ENCODE peak calls at places on chromosome 22, in four cellular contexts. One of them, this sample, is unnamed.

GRCh38 chr22:20430641-20431519 is 6.7 kb downstream of the SCARF2 start:
- DNase-seq in AG10803: peak
- DNase-seq in adrenal gland: no peak
- DNase-seq in heart left ventricle: no peak
- DNase-seq in this sample: peak

GRCh38 chr22:44279059-44279340 is 33.8 kb downstream of the SHISAL1 start:
- DNase-seq in heart left ventricle: no peak
- DNase-seq in adrenal gland: no peak
- DNase-seq in AG10803: no peak
- DNase-seq in this sample: no peak

GRCh38 chr22:32685527-32685926 is 116.0 kb upstream of the TIMP3 start:
- DNase-seq in heart left ventricle: no peak
- DNase-seq in AG10803: no peak
- DNase-seq in adrenal gland: no peak
- DNase-seq in this sample: no peak

GRCh38 chr22:47626428-47627390 is 864.3 kb downstream of the TBC1D22A start:
- DNase-seq in adrenal gland: peak
- DNase-seq in AG10803: no peak
- DNase-seq in heart left ventricle: no peak
- DNase-seq in this sample: no peak

GRCh38 chr22:29520851-29521250 is 32.7 kb downstream of the THOC5 start:
- DNase-seq in adrenal gland: peak
- DNase-seq in AG10803: peak
- DNase-seq in heart left ventricle: no peak
- DNase-seq in this sample: no peak

GRCh38 chr22:37316875-37317371 is 34.6 kb downstream of the CYTH4 start:
- DNase-seq in adrenal gland: peak
- DNase-seq in heart left ventricle: peak
- DNase-seq in AG10803: peak
- DNase-seq in this sample: peak

GRCh38 chr22:20616451-20617043 is 109.1 kb downstream of the MED15 start:
- DNase-seq in heart left ventricle: no peak
- DNase-seq in AG10803: no peak
- DNase-seq in adrenal gland: no peak
- DNase-seq in this sample: no peak

GRCh38 chr22:20291604-20292063 is 23.5 kb upstream of the RTN4R start:
- DNase-seq in heart left ventricle: no peak
- DNase-seq in AG10803: no peak
- DNase-seq in adrenal gland: no peak
- DNase-seq in this sample: no peak

GRCh38 chr22:17562906-17563870 is at the start of gene SLC25A18:
- DNase-seq in heart left ventricle: peak
- DNase-seq in AG10803: peak
- DNase-seq in adrenal gland: peak
- DNase-seq in this sample: no peak

GRCh38 chr22:32422062-32422461 is 10.0 kb upstream of the RTCB start:
- DNase-seq in heart left ventricle: no peak
- DNase-seq in AG10803: no peak
- DNase-seq in adrenal gland: no peak
- DNase-seq in this sample: no peak

GRCh38 chr22:44329179-44329796 is 16.5 kb upstream of the SHISAL1 start:
- DNase-seq in adrenal gland: no peak
- DNase-seq in AG10803: no peak
- DNase-seq in heart left ventricle: no peak
- DNase-seq in this sample: no peak

GRCh38 chr22:44963055-44963454 is 46.8 kb downstream of the PHF21B start:
- DNase-seq in adrenal gland: no peak
- DNase-seq in heart left ventricle: no peak
- DNase-seq in AG10803: no peak
- DNase-seq in this sample: no peak

GRCh38 chr22:32317524-32317923 is 40.1 kb upstream of the RFPL3 start:
- DNase-seq in heart left ventricle: no peak
- DNase-seq in AG10803: no peak
- DNase-seq in adrenal gland: no peak
- DNase-seq in this sample: no peak

GRCh38 chr22:18133452-18133851 is 16.5 kb upstream of the USP18 start:
- DNase-seq in heart left ventricle: no peak
- DNase-seq in AG10803: peak
- DNase-seq in adrenal gland: peak
- DNase-seq in this sample: no peak

GRCh38 chr22:32653823-32654222 is 147.7 kb upstream of the TIMP3 start:
- DNase-seq in AG10803: no peak
- DNase-seq in heart left ventricle: no peak
- DNase-seq in adrenal gland: no peak
- DNase-seq in this sample: no peak

GRCh38 chr22:49585695-49586243 is 241.9 kb downstream of the BRD1 start:
- DNase-seq in heart left ventricle: no peak
- DNase-seq in adrenal gland: no peak
- DNase-seq in AG10803: no peak
- DNase-seq in this sample: no peak

GRCh38 chr22:29071261-29072045 is 1.4 kb upstream of the KREMEN1 start:
- DNase-seq in AG10803: no peak
- DNase-seq in adrenal gland: no peak
- DNase-seq in heart left ventricle: peak
- DNase-seq in this sample: peak

GRCh38 chr22:43996170-43996980 is 27.7 kb upstream of the PARVB start:
- DNase-seq in adrenal gland: peak
- DNase-seq in heart left ventricle: peak
- DNase-seq in AG10803: no peak
- DNase-seq in this sample: peak

GRCh38 chr22:48490513-48491411 is 1336.9 kb downstream of the BRD1 start:
- DNase-seq in AG10803: no peak
- DNase-seq in heart left ventricle: no peak
- DNase-seq in adrenal gland: no peak
- DNase-seq in this sample: no peak

GRCh38 chr22:38732251-38732815 is 23.5 kb downstream of the SUN2 start:
- DNase-seq in AG10803: no peak
- DNase-seq in heart left ventricle: no peak
- DNase-seq in adrenal gland: no peak
- DNase-seq in this sample: no peak

GRCh38 chr22:20272174-20272573 is 4.1 kb upstream of the RTN4R start:
- DNase-seq in heart left ventricle: no peak
- DNase-seq in AG10803: no peak
- DNase-seq in adrenal gland: no peak
- DNase-seq in this sample: no peak

GRCh38 chr22:44024288-44024908 is at the start of gene PARVB:
- DNase-seq in heart left ventricle: peak
- DNase-seq in AG10803: peak
- DNase-seq in adrenal gland: no peak
- DNase-seq in this sample: peak

GRCh38 chr22:49518436-49518970 is 309.2 kb downstream of the BRD1 start:
- DNase-seq in adrenal gland: no peak
- DNase-seq in heart left ventricle: no peak
- DNase-seq in AG10803: no peak
- DNase-seq in this sample: no peak

GRCh38 chr22:38921126-38921525 is 36.3 kb upstream of the APOBEC3A start:
- DNase-seq in adrenal gland: no peak
- DNase-seq in AG10803: no peak
- DNase-seq in heart left ventricle: no peak
- DNase-seq in this sample: peak

GRCh38 chr22:22403771-22404170 is 104.8 kb downstream of the ZNF280B start:
- DNase-seq in heart left ventricle: no peak
- DNase-seq in AG10803: no peak
- DNase-seq in adrenal gland: no peak
- DNase-seq in this sample: no peak

GRCh38 chr22:31048570-31048969 is 32.5 kb upstream of the SMTN start:
- DNase-seq in heart left ventricle: no peak
- DNase-seq in AG10803: no peak
- DNase-seq in adrenal gland: no peak
- DNase-seq in this sample: no peak

GRCh38 chr22:31040542-31041398 is 40.3 kb upstream of the SMTN start:
- DNase-seq in AG10803: no peak
- DNase-seq in adrenal gland: no peak
- DNase-seq in heart left ventricle: no peak
- DNase-seq in this sample: no peak

GRCh38 chr22:31045900-31046587 is 35.1 kb upstream of the SMTN start:
- DNase-seq in heart left ventricle: no peak
- DNase-seq in adrenal gland: no peak
- DNase-seq in AG10803: no peak
- DNase-seq in this sample: no peak

GRCh38 chr22:31046591-31047226 is 34.4 kb upstream of the SMTN start:
- DNase-seq in heart left ventricle: peak
- DNase-seq in adrenal gland: peak
- DNase-seq in AG10803: no peak
- DNase-seq in this sample: peak

GRCh38 chr22:31044262-31044861 is 36.8 kb upstream of the SMTN start:
- DNase-seq in AG10803: peak
- DNase-seq in heart left ventricle: peak
- DNase-seq in adrenal gland: peak
- DNase-seq in this sample: peak
- H3K4me3 ChIP-seq in AG10803: no peak
- H3K4me3 ChIP-seq in heart left ventricle: no peak
- H3K4me3 ChIP-seq in adrenal gland: no peak
- H3K4me3 ChIP-seq in this sample: no peak

GRCh38 chr22:41300661-41301060 is 664 bp upstream of the ZC3H7B start:
- DNase-seq in heart left ventricle: no peak
- DNase-seq in AG10803: no peak
- DNase-seq in adrenal gland: no peak
- DNase-seq in this sample: no peak
- H3K4me3 ChIP-seq in heart left ventricle: peak
- H3K4me3 ChIP-seq in AG10803: peak
- H3K4me3 ChIP-seq in adrenal gland: peak
- H3K4me3 ChIP-seq in this sample: no peak

GRCh38 chr22:40491990-40492631 is 121.7 kb downstream of the SGSM3 start:
- DNase-seq in heart left ventricle: peak
- DNase-seq in adrenal gland: no peak
- DNase-seq in AG10803: peak
- DNase-seq in this sample: no peak
- H3K4me3 ChIP-seq in heart left ventricle: no peak
- H3K4me3 ChIP-seq in adrenal gland: no peak
- H3K4me3 ChIP-seq in AG10803: no peak
- H3K4me3 ChIP-seq in this sample: no peak

DNA sequence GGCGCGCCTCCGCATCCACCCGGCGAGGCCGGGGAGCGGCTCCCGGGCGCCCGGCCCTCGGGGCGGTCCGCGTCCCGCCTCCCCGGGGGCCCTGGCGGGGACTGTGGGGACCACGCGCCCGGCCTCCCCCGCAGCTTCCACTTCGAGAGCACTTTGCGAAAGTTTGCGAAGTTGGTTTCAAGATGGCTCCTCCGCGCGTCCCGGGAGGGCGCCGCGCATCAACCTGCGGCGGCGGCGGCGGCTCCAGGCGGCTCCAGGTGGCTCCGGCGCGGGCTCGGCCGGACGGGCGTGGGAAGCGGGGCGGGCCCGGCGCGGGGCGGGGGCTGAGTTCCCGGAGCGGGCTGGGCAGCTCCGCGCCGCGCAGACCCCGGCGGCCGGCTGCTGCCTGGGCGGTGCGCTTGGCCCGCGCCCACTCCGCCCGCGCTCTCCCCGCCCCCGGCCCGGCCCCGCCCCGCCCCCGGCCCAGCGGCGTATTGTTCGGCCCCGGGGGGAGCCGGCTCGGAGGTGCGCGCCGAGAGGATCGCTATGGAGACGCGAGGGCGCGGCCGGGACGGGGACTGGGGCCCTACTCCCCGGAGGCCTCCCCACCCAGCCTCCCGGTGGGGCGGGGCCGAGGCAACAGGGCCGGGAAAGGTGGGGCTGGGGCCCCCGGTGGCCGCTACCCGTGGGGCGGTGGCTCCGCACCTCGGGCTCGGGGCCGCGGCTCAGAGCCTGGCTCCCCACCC is at the start of gene CELSR1:
- DNase-seq in heart left ventricle: no peak
- DNase-seq in AG10803: no peak
- DNase-seq in adrenal gland: no peak
- DNase-seq in this sample: peak
- H3K4me3 ChIP-seq in heart left ventricle: peak
- H3K4me3 ChIP-seq in AG10803: peak
- H3K4me3 ChIP-seq in adrenal gland: peak
- H3K4me3 ChIP-seq in this sample: no peak

GRCh38 chr22:26548984-26549383 is 36.7 kb upstream of the TFIP11 start:
- DNase-seq in heart left ventricle: no peak
- DNase-seq in adrenal gland: no peak
- DNase-seq in AG10803: no peak
- DNase-seq in this sample: no peak
- H3K4me3 ChIP-seq in heart left ventricle: no peak
- H3K4me3 ChIP-seq in adrenal gland: no peak
- H3K4me3 ChIP-seq in AG10803: no peak
- H3K4me3 ChIP-seq in this sample: no peak

DNA sequence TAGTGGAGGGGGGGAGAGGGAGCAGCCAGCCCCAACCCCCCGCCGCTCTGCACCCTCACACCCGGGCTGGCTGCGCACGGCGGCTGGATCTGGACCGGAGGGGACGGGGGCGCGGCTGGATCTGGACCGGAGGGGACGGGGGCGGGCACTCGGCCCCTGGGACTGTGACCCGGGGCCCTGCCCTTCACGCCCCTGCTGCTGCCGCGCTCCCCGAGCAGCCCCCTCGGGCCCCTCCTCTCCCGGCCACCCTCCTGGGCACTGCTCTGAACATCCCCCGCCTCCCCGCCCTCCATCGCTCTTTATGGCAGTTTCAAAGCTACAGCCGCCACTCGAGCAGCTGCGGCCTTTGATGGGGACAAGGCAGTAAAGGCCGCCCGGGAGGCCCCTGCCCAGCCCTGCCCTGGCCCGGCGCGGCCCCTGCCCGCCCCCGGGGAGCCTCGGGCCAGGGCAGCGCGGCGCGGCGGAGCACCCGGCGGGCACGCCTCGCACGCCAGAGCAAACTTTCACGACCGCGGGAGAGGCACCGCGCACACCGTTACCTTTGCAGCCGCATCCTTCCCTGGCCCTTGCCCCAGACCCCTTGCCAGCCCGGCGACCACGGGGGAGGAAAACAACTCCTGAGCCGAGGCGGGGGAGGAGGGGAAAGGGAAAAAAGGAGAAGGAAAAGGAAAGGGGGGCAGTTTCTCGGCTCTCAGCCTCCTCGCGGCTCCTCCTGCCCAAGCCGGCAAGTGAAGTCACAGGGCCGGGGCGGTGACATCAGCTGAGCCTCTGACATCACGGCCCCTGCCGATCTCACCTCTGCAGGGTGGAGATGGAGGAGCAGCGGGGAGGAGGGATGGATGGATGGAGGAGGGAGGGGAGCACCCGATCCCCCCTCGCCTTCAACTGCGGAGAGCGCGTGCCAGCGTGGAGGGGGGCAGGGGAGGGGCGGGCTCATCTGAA is 13.1 kb upstream of the TCF20 start:
- DNase-seq in heart left ventricle: no peak
- DNase-seq in AG10803: no peak
- DNase-seq in adrenal gland: no peak
- DNase-seq in this sample: no peak
- H3K4me3 ChIP-seq in heart left ventricle: peak
- H3K4me3 ChIP-seq in AG10803: peak
- H3K4me3 ChIP-seq in adrenal gland: peak
- H3K4me3 ChIP-seq in this sample: no peak

GRCh38 chr22:35541254-35541748 is 670 bp downstream of the RASD2 start:
- DNase-seq in heart left ventricle: no peak
- DNase-seq in adrenal gland: no peak
- DNase-seq in AG10803: no peak
- DNase-seq in this sample: peak
- H3K4me3 ChIP-seq in heart left ventricle: peak
- H3K4me3 ChIP-seq in adrenal gland: peak
- H3K4me3 ChIP-seq in AG10803: peak
- H3K4me3 ChIP-seq in this sample: peak

This sample was measured in mucosa of descending colon.